ENCODE peak calls at places on chromosome 15, in ten cellular contexts. J is neuronal stem cell, E is heart right ventricle, U is cardiac muscle cell, I is HL-60, Z is A673, C is pancreas, Y is BE2C, T is cardiac fibroblast, G is HepG2. W is an unnamed sample.

GRCh38 chr15:38699633-38700230 is 135.1 kb upstream of the RASGRP1 start:
- DNase-seq in J (peak), E (peak), U (peak), I (peak), Z (peak), C (peak), Y (peak), T (peak), G (peak), W (no peak)

GRCh38 chr15:52112203-52112750 is 298 bp downstream of the BCL2L10 start:
- DNase-seq in J (no peak), E (no peak), U (no peak), I (no peak), Z (no peak), C (peak), Y (peak), T (no peak), G (no peak), W (no peak)

GRCh38 chr15:72271221-72271620 is 1.1 kb downstream of the PARP6 start:
- DNase-seq in J (no peak), E (no peak), U (no peak), I (no peak), Z (no peak), C (no peak), Y (no peak), T (no peak), G (no peak), W (no peak)

GRCh38 chr15:82663186-82663600 is 16.0 kb upstream of the CPEB1 start:
- DNase-seq in J (peak), E (peak), U (peak), I (peak), Z (peak), C (peak), Y (no peak), T (peak), G (peak), W (no peak)

GRCh38 chr15:66472176-66472999 is 25.2 kb downstream of the SNAPC5 start:
- DNase-seq in J (no peak), E (no peak), U (peak), I (no peak), Z (no peak), C (no peak), Y (no peak), T (peak), G (peak), W (peak)

GRCh38 chr15:63476229-63476632 is 28.2 kb upstream of the USP3 start:
- DNase-seq in J (no peak), E (no peak), U (peak), I (no peak), Z (peak), C (no peak), Y (no peak), T (peak), G (peak), W (no peak)

GRCh38 chr15:75966073-75966472 is 46.2 kb downstream of the NRG4 start:
- DNase-seq in J (no peak), E (no peak), U (peak), I (no peak), Z (no peak), C (no peak), Y (no peak), T (peak), G (no peak), W (no peak)

GRCh38 chr15:34335176-34335575 is 2.4 kb downstream of the SLC12A6 start:
- DNase-seq in J (no peak), E (no peak), U (peak), I (peak), Z (peak), C (no peak), Y (no peak), T (peak), G (no peak), W (no peak)

GRCh38 chr15:101397521-101398003 is 91.9 kb downstream of the PCSK6 start:
- DNase-seq in J (no peak), E (no peak), U (peak), I (peak), Z (no peak), C (no peak), Y (no peak), T (no peak), G (no peak), W (no peak)

GRCh38 chr15:51842852-51843737 is 13.6 kb downstream of the TMOD3 start:
- DNase-seq in J (no peak), E (no peak), U (peak), I (peak), Z (no peak), C (no peak), Y (no peak), T (no peak), G (peak), W (peak)

GRCh38 chr15:68994981-68995753 is 19.3 kb upstream of the NOX5 start:
- DNase-seq in J (no peak), E (no peak), U (no peak), I (no peak), Z (no peak), C (no peak), Y (no peak), T (no peak), G (no peak), W (peak)

GRCh38 chr15:70023769-70024491 is 73.8 kb downstream of the TLE3 start:
- DNase-seq in J (no peak), E (peak), U (peak), I (no peak), Z (peak), C (no peak), Y (no peak), T (peak), G (no peak), W (no peak)

GRCh38 chr15:51726302-51727073 is 11.0 kb downstream of the LYSMD2 start:
- DNase-seq in J (peak), E (peak), U (peak), I (no peak), Z (peak), C (peak), Y (peak), T (peak), G (peak), W (peak)

GRCh38 chr15:73851679-73852078 is 21.7 kb upstream of the TBC1D21 start:
- DNase-seq in J (peak), E (peak), U (peak), I (peak), Z (peak), C (peak), Y (no peak), T (peak), G (peak), W (peak)

GRCh38 chr15:70337292-70338186 is 239.8 kb upstream of the TLE3 start:
- DNase-seq in J (no peak), E (no peak), U (peak), I (no peak), Z (no peak), C (no peak), Y (peak), T (no peak), G (no peak), W (peak)

GRCh38 chr15:51281368-51281967 is 56.9 kb downstream of the CYP19A1 start:
- DNase-seq in J (peak), E (peak), U (peak), I (peak), Z (peak), C (peak), Y (peak), T (peak), G (peak), W (no peak)

GRCh38 chr15:63233667-63234419 is 43.6 kb upstream of the APH1B start:
- DNase-seq in J (no peak), E (no peak), U (peak), I (no peak), Z (no peak), C (no peak), Y (no peak), T (peak), G (peak), W (no peak)

DNA sequence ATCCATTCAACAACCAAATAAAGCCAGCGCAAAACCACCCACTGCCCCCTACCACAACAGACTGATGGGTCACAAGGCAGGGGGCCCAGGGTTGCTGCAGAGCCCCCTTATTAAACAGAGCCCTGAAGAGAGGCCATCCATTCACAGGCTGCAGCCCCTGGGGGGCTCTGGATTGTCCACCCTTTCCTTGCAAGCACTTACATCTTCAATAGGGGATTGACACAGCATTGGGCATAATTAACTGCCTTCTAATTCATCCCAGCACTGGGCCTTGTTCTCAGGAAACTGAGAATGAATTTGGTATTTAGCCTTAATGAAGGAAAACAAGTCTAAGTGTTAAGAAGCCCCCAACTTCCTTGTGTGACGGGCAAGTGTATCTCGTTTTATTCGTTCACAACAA is 143.9 kb downstream of the SEMA6D start:
- DNase-seq in J (peak), E (no peak), U (no peak), I (no peak), Z (no peak), C (no peak), Y (no peak), T (no peak), G (no peak), W (no peak)
- H3K4me3 ChIP-seq in J (no peak), E (no peak), U (no peak), I (no peak), Z (no peak), C (no peak), Y (no peak), T (no peak), G (no peak), W (no peak)

GRCh38 chr15:27985099-27985498 is 114.0 kb downstream of the OCA2 start:
- DNase-seq in J (no peak), E (no peak), U (no peak), I (no peak), Z (no peak), C (no peak), Y (no peak), T (no peak), G (no peak), W (no peak)

GRCh38 chr15:27977656-27978055 is 121.5 kb downstream of the OCA2 start:
- DNase-seq in J (no peak), E (no peak), U (no peak), I (no peak), Z (no peak), C (no peak), Y (no peak), T (no peak), G (no peak), W (no peak)

GRCh38 chr15:27989428-27989827 is 109.7 kb downstream of the OCA2 start:
- DNase-seq in J (no peak), E (no peak), U (no peak), I (no peak), Z (no peak), C (no peak), Y (no peak), T (no peak), G (no peak), W (no peak)

GRCh38 chr15:27983496-27983895 is 115.6 kb downstream of the OCA2 start:
- DNase-seq in J (no peak), E (no peak), U (no peak), I (no peak), Z (no peak), C (no peak), Y (no peak), T (no peak), G (no peak), W (no peak)
- H3K4me3 ChIP-seq in J (no peak), E (no peak), U (no peak), I (no peak), Z (no peak), C (no peak), Y (no peak), T (no peak), G (no peak), W (no peak)

GRCh38 chr15:59436774-59437472 is 1.1 kb upstream of the FAM81A start:
- DNase-seq in J (no peak), E (peak), U (peak), I (no peak), Z (peak), C (no peak), Y (no peak), T (peak), G (no peak), W (no peak)
- H3K4me3 ChIP-seq in J (peak), E (peak), U (peak), I (no peak), Z (peak), C (no peak), Y (peak), T (no peak), G (no peak), W (peak)

GRCh38 chr15:98753726-98754125 is 105.4 kb downstream of the IGF1R start:
- DNase-seq in J (peak), E (no peak), U (no peak), I (no peak), Z (peak), C (no peak), Y (no peak), T (no peak), G (no peak), W (no peak)
- H3K4me3 ChIP-seq in J (no peak), E (peak), U (no peak), I (no peak), Z (peak), C (no peak), Y (peak), T (peak), G (no peak), W (peak)

GRCh38 chr15:81301385-81301784 is 22.6 kb downstream of the STARD5 start:
- DNase-seq in J (no peak), E (no peak), U (no peak), I (no peak), Z (no peak), C (no peak), Y (no peak), T (no peak), G (no peak), W (peak)
- H3K4me3 ChIP-seq in J (no peak), E (no peak), U (no peak), I (no peak), Z (no peak), C (no peak), Y (no peak), T (no peak), G (no peak), W (no peak)

GRCh38 chr15:58175955-58176354 is 37.8 kb downstream of the AQP9 start:
- DNase-seq in J (no peak), E (no peak), U (no peak), I (no peak), Z (no peak), C (no peak), Y (no peak), T (no peak), G (no peak), W (no peak)
- H3K4me3 ChIP-seq in J (no peak), E (no peak), U (no peak), I (no peak), Z (no peak), C (no peak), Y (no peak), T (no peak), G (no peak), W (no peak)

GRCh38 chr15:96360581-96361308 is 30.2 kb downstream of the NR2F2 start:
- DNase-seq in J (peak), E (no peak), U (no peak), I (no peak), Z (no peak), C (no peak), Y (no peak), T (no peak), G (no peak), W (no peak)
- H3K4me3 ChIP-seq in J (peak), E (peak), U (no peak), I (no peak), Z (peak), C (no peak), Y (no peak), T (peak), G (no peak), W (no peak)

GRCh38 chr15:91694131-91694828 is 159.2 kb upstream of the SLCO3A1 start:
- DNase-seq in J (no peak), E (peak), U (peak), I (no peak), Z (peak), C (no peak), Y (peak), T (peak), G (no peak), W (no peak)

GRCh38 chr15:91692596-91692995 is 160.9 kb upstream of the SLCO3A1 start:
- DNase-seq in J (no peak), E (no peak), U (no peak), I (no peak), Z (no peak), C (no peak), Y (no peak), T (no peak), G (no peak), W (no peak)

GRCh38 chr15:91696981-91697380 is 156.5 kb upstream of the SLCO3A1 start:
- DNase-seq in J (no peak), E (no peak), U (no peak), I (no peak), Z (no peak), C (no peak), Y (no peak), T (no peak), G (no peak), W (no peak)

GRCh38 chr15:91689377-91689776 is 164.1 kb upstream of the SLCO3A1 start:
- DNase-seq in J (no peak), E (no peak), U (no peak), I (no peak), Z (no peak), C (no peak), Y (no peak), T (no peak), G (no peak), W (no peak)

GRCh38 chr15:91694829-91695205 is 158.7 kb upstream of the SLCO3A1 start:
- DNase-seq in J (no peak), E (peak), U (peak), I (no peak), Z (peak), C (no peak), Y (no peak), T (peak), G (peak), W (no peak)
- H3K4me3 ChIP-seq in J (no peak), E (peak), U (no peak), I (no peak), Z (no peak), C (no peak), Y (no peak), T (no peak), G (no peak), W (no peak)

GRCh38 chr15:57746752-57747151 is 40.2 kb downstream of the POLR2M start:
- DNase-seq in J (no peak), E (no peak), U (no peak), I (no peak), Z (no peak), C (no peak), Y (no peak), T (no peak), G (no peak), W (no peak)
- H3K4me3 ChIP-seq in J (no peak), E (peak), U (no peak), I (no peak), Z (no peak), C (no peak), Y (no peak), T (no peak), G (no peak), W (no peak)

GRCh38 chr15:88015228-88015860 is 241.2 kb downstream of the NTRK3 start:
- DNase-seq in J (no peak), E (peak), U (no peak), I (no peak), Z (no peak), C (no peak), Y (peak), T (no peak), G (no peak), W (no peak)

GRCh38 chr15:88018865-88019626 is 237.5 kb downstream of the NTRK3 start:
- DNase-seq in J (no peak), E (no peak), U (peak), I (no peak), Z (no peak), C (no peak), Y (no peak), T (peak), G (no peak), W (no peak)

GRCh38 chr15:88013111-88013510 is 243.4 kb downstream of the NTRK3 start:
- DNase-seq in J (no peak), E (no peak), U (no peak), I (no peak), Z (no peak), C (no peak), Y (no peak), T (no peak), G (no peak), W (no peak)

GRCh38 chr15:88014492-88014891 is 242.0 kb downstream of the NTRK3 start:
- DNase-seq in J (no peak), E (no peak), U (no peak), I (no peak), Z (no peak), C (no peak), Y (no peak), T (no peak), G (no peak), W (no peak)

DNA sequence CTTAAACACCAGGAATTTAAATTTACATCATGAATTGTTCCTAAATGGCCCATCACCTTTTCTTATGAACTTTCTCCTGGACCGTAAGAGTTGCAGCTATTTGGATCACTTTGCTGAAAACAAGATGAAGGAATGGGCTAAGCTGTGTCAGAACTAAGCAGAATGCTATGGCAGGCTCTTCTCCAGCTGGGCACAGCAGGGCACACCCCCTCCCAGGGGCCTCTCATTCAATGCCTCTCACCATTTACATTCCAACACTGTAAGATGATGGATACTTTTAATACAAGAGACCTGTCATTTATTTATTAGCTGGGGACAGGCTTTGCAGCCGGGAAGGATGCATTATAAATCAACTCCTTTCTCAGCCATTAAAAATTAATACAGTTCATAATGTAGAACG is 240.2 kb downstream of the NTRK3 start:
- DNase-seq in J (no peak), E (no peak), U (no peak), I (no peak), Z (no peak), C (no peak), Y (no peak), T (no peak), G (no peak), W (no peak)
- H3K4me3 ChIP-seq in J (no peak), E (no peak), U (no peak), I (no peak), Z (no peak), C (no peak), Y (no peak), T (no peak), G (no peak), W (no peak)